ENCODE peak calls at places on chromosomes 3 and 15, in four cellular contexts. D is A549, K is HT1080, U is choroid plexus epithelial cell. G is an unnamed sample.

GRCh38 chr3:160162440-160162839 is 62.8 kb upstream of the C3orf80 start:
- DNase-seq in D (no peak), K (no peak), U (no peak), G (no peak)

GRCh38 chr3:103926936-103927335 is 1439.8 kb upstream of the ALCAM start:
- DNase-seq in K (no peak), D (no peak), U (no peak), G (no peak)

GRCh38 chr15:33089165-33089877 is 105.2 kb downstream of the FMN1 start:
- DNase-seq in D (no peak), K (no peak), U (no peak), G (no peak)

GRCh38 chr3:150293401-150294001 is 114.6 kb upstream of the TSC22D2 start:
- DNase-seq in K (no peak), U (peak; percentile 96), D (no peak), G (no peak)

GRCh38 chr3:105365536-105366301 is 990 bp upstream of the ALCAM start:
- DNase-seq in U (peak; percentile 77), K (peak; percentile 64), D (peak; percentile 50), G (peak; percentile 55)

GRCh38 chr15:38398134-38398533 is 55.8 kb upstream of the FAM98B start:
- DNase-seq in U (peak; percentile 94), D (no peak), K (peak; percentile 98), G (no peak)

GRCh38 chr3:187640823-187641135 is 29.4 kb downstream of the SST start:
- DNase-seq in D (no peak), U (no peak), K (no peak), G (no peak)

GRCh38 chr15:73228128-73228646 is 140.6 kb downstream of the HCN4 start:
- DNase-seq in K (no peak), D (no peak), U (no peak), G (no peak)

GRCh38 chr3:79361748-79362378 is 405.9 kb downstream of the ROBO1 start:
- DNase-seq in K (peak; percentile 43), D (no peak), U (peak; percentile 78), G (peak; percentile 48)

GRCh38 chr3:15743587-15744009 is 54.2 kb downstream of the ANKRD28 start:
- DNase-seq in K (no peak), U (no peak), D (no peak), G (no peak)

GRCh38 chr15:64009798-64010241 is 36.5 kb downstream of the DAPK2 start:
- DNase-seq in U (peak; percentile 19), K (peak; percentile 74), D (no peak), G (no peak)

GRCh38 chr3:56772926-56773587 is 28.7 kb downstream of the ARHGEF3 start:
- DNase-seq in U (no peak), D (no peak), K (no peak), G (no peak)

GRCh38 chr3:181729071-181729915 is 17.6 kb downstream of the SOX2 start:
- DNase-seq in U (no peak), D (no peak), K (no peak), G (no peak)

GRCh38 chr15:64622410-64623260 is 152.8 kb downstream of the RBPMS2 start:
- DNase-seq in K (no peak), D (no peak), U (no peak), G (no peak)

GRCh38 chr15:66936115-66936863 is 129.1 kb upstream of the SMAD3 start:
- DNase-seq in D (no peak), U (no peak), K (no peak), G (no peak)

GRCh38 chr3:33909547-33909946 is 111.1 kb downstream of the PDCD6IP start:
- DNase-seq in K (no peak), U (no peak), D (no peak), G (no peak)

GRCh38 chr3:47012342-47013230 is 33.1 kb downstream of the NBEAL2 start:
- DNase-seq in K (no peak), D (no peak), U (no peak), G (no peak)

GRCh38 chr15:81434882-81435281 is 60.9 kb upstream of the TMC3 start:
- DNase-seq in D (no peak), K (no peak), U (no peak), G (no peak)

GRCh38 chr15:89122532-89123525 is 34.6 kb downstream of the ABHD2 start:
- DNase-seq in K (peak; percentile 93), U (no peak), D (no peak), G (no peak)

GRCh38 chr3:94184781-94185180 is 121.9 kb downstream of the NSUN3 start:
- DNase-seq in K (peak; percentile 69), U (peak; percentile 37), D (no peak), G (no peak)

GRCh38 chr15:23646165-23647000 is 1.3 kb downstream of the MAGEL2 start:
- DNase-seq in K (no peak), U (no peak), D (no peak), G (no peak)

GRCh38 chr3:181715601-181716340 is 4.0 kb downstream of the SOX2 start:
- DNase-seq in K (no peak), U (no peak), D (no peak), G (no peak)

GRCh38 chr15:77527164-77527778 is 105.4 kb downstream of the LINGO1 start:
- DNase-seq in K (no peak), U (peak; percentile 86), D (no peak), G (no peak)

GRCh38 chr3:139935071-139935865 is at the start of gene CLSTN2:
- DNase-seq in U (peak; percentile 64), K (no peak), D (peak; percentile 24), G (peak; percentile 54)

GRCh38 chr3:196518999-196519737 is 4.0 kb upstream of the SMCO1 start:
- DNase-seq in U (peak; percentile 79), D (no peak), K (peak; percentile 76), G (peak; percentile 22)

GRCh38 chr15:99251436-99251821 is at the start of gene LRRC28:
- DNase-seq in D (no peak), U (no peak), K (no peak), G (peak; percentile 36)

GRCh38 chr3:189937302-189938255 is 183.1 kb downstream of the P3H2 start:
- DNase-seq in U (peak; percentile 89), D (peak; percentile 38), K (peak; percentile 100), G (no peak)

GRCh38 chr15:38688096-38688495 is 123.5 kb upstream of the RASGRP1 start:
- DNase-seq in U (no peak), K (no peak), D (no peak), G (no peak)

GRCh38 chr3:53846134-53846850 is at the start of the genes CHDH and IL17RB:
- DNase-seq in U (no peak), D (peak; percentile 38), K (no peak), G (peak; percentile 67)

GRCh38 chr3:56157693-56158092 is 310.6 kb downstream of the ERC2 start:
- DNase-seq in U (peak; percentile 23), D (no peak), K (peak; percentile 92), G (no peak)

GRCh38 chr3:128270559-128271492 is 117.5 kb downstream of the EEFSEC start:
- DNase-seq in U (no peak), D (no peak), K (no peak), G (no peak)

GRCh38 chr3:94360982-94361381 is 298.1 kb downstream of the NSUN3 start:
- DNase-seq in U (peak; percentile 16), K (peak; percentile 29), D (no peak), G (no peak)

GRCh38 chr3:129661766-129662165 is 55.3 kb upstream of the PLXND1 start:
- DNase-seq in U (no peak), K (no peak), D (no peak), G (no peak)

G was measured in NCI-H345.